ENCODE peak calls at places on chromosomes 11 and 22, in four cellular contexts. J is K562, F is HEK293T, Z is HepG2. I is an unnamed sample.

GRCh38 chr22:50670513-50670912 is 2.1 kb upstream of the SHANK3 start:
- DNase-seq in J (no peak), F (peak), Z (no peak), I (no peak)

GRCh38 chr11:119816660-119817059 is 87.7 kb upstream of the NECTIN1 start:
- DNase-seq in F (no peak), Z (no peak), J (no peak), I (no peak)

GRCh38 chr11:119471329-119471728 is 48.4 kb upstream of the THY1 start:
- DNase-seq in F (no peak), Z (no peak), J (no peak), I (no peak)

GRCh38 chr22:30371981-30372380 is 15.2 kb downstream of the CCDC157 start:
- DNase-seq in Z (no peak), F (no peak), J (no peak), I (no peak)

GRCh38 chr11:88050247-88050646 is 125.0 kb downstream of the RAB38 start:
- DNase-seq in F (no peak), J (no peak), Z (no peak), I (no peak)

GRCh38 chr11:44617671-44618461 is 52.4 kb downstream of the CD82 start:
- DNase-seq in Z (no peak), F (no peak), J (no peak), I (no peak)

GRCh38 chr11:2272241-2272945 is 2.0 kb upstream of the ASCL2 start:
- DNase-seq in Z (no peak), F (no peak), J (no peak), I (no peak)

GRCh38 chr11:10918698-10919097 is 60.8 kb upstream of the ZBED5 start:
- DNase-seq in F (no peak), Z (no peak), J (no peak), I (no peak)

GRCh38 chr11:57248780-57249383 is 11.8 kb upstream of the APLNR start:
- DNase-seq in J (peak), F (peak), Z (peak), I (no peak)

GRCh38 chr11:123702137-123702536 is 39.3 kb downstream of the ZNF202 start:
- DNase-seq in J (no peak), F (no peak), Z (no peak), I (peak)

DNA sequence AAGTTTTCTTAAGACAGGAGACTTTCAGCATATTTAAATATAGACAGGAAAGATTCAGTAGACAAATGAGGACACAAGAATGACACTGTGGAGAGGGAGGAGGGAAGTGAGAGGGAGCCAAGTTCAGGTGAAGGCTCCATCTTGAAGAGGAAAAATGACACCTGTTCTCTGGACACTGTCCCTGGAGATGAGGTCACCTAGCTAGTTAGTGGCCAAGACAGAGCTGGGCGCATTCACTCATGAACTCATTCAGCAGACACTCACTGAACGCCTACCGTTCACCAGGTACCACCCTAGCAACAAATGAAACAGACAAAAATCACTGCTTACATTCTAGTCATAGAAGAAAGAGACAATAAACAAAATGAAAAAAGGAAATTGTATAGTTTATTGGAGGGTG is 103.3 kb upstream of the PARVA start:
- DNase-seq in J (no peak), Z (no peak), F (no peak), I (no peak)
- TF ChIP-seq FOXK2 in J (no peak), Z (no peak), F (no peak), I (no peak)

GRCh38 chr22:28075260-28075981 is 156.4 kb upstream of the PITPNB start:
- DNase-seq in F (no peak), Z (peak), J (no peak), I (no peak)
- TF ChIP-seq FOXK2 in F (no peak), Z (no peak), J (no peak), I (no peak)

DNA sequence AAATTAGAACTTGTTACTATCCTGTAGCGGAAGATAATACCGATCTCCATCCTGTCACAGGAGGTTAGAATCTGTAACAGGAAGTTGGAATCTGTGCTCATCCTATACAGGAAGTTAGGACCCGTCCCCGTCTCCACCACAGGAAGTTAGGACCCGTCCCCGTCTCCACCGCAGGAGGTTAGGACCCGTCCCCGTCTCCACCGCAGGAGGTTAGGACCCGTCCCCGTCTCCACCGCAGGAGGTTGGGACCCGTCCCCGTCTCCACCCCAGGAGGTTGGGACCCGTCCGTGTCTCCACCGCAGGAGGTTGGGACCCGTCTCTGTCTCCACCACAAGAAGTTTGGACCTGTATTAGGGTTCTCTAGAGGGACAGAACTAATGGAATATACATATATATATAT is 52.2 kb downstream of the FBLN1 start:
- DNase-seq in Z (no peak), J (no peak), F (no peak), I (no peak)
- TF ChIP-seq FOXK2 in Z (no peak), J (no peak), F (no peak), I (no peak)

GRCh38 chr11:78645226-78646202 is 70.8 kb upstream of the NARS2 start:
- DNase-seq in J (peak), Z (peak), F (peak), I (peak)

GRCh38 chr11:78649361-78650215 is 74.9 kb upstream of the NARS2 start:
- DNase-seq in J (no peak), F (peak), Z (no peak), I (no peak)

GRCh38 chr11:78646564-78647185 is 72.0 kb upstream of the NARS2 start:
- DNase-seq in F (peak), Z (peak), J (peak), I (no peak)

GRCh38 chr11:78647986-78648875 is 73.6 kb upstream of the NARS2 start:
- DNase-seq in Z (no peak), J (no peak), F (peak), I (no peak)

GRCh38 chr11:78647266-78647915 is 72.7 kb upstream of the NARS2 start:
- DNase-seq in J (no peak), Z (no peak), F (no peak), I (no peak)
- TF ChIP-seq FOXK2 in J (no peak), Z (no peak), F (no peak), I (no peak)

GRCh38 chr11:76670475-76671235 is at the start of gene LRRC32:
- DNase-seq in F (peak), J (peak), Z (no peak), I (no peak)
- TF ChIP-seq FOXK2 in F (no peak), J (no peak), Z (no peak), I (no peak)

GRCh38 chr11:5059527-5059926 is at the start of gene OR52E2:
- DNase-seq in F (no peak), Z (no peak), J (no peak), I (no peak)
- TF ChIP-seq FOXK2 in F (no peak), Z (no peak), J (no peak), I (no peak)

I was measured in GM12878.